ENCODE peak calls at places on chromosomes 4 and X, in six cellular contexts. F is small intestine; Z is cardiac fibroblast; V is GM23248; Q is thoracic aorta; W is CD8-positive, alpha-beta T cell. K is an unnamed sample.

GRCh38 chrX:54808109-54808604 is 612 bp downstream of the MAGED2 start:
- DNase-seq in F (peak), Z (no peak), V (peak), Q (no peak), W (peak), K (peak)

GRCh38 chr4:142554412-142554811 is 291.7 kb downstream of the INPP4B start:
- DNase-seq in F (no peak), Z (no peak), V (no peak), Q (no peak), W (no peak), K (no peak)

GRCh38 chrX:96752776-96753175 is 68.1 kb downstream of the DIAPH2 start:
- DNase-seq in F (no peak), Z (no peak), V (no peak), Q (no peak), W (no peak), K (no peak)

GRCh38 chrX:155330992-155331391 is 3.4 kb downstream of the CLIC2 start:
- DNase-seq in F (no peak), Z (no peak), V (no peak), Q (no peak), W (no peak), K (no peak)

GRCh38 chr4:99665981-99666380 is 8.4 kb upstream of the C4orf54 start:
- DNase-seq in F (no peak), Z (no peak), V (no peak), Q (no peak), W (no peak), K (no peak)

GRCh38 chrX:139834879-139835278 is 98.0 kb downstream of the ATP11C start:
- DNase-seq in F (no peak), Z (no peak), V (no peak), Q (no peak), W (no peak), K (no peak)

GRCh38 chrX:153490217-153490616 is 4.6 kb upstream of the BGN start:
- DNase-seq in F (no peak), Z (no peak), V (no peak), Q (no peak), W (no peak), K (no peak)

GRCh38 chr4:134470544-134470943 is 269.0 kb upstream of the PABPC4L start:
- DNase-seq in F (peak), Z (peak), V (no peak), Q (no peak), W (no peak), K (peak)

GRCh38 chr4:67531349-67531748 is 14.0 kb downstream of the CENPC start:
- DNase-seq in F (no peak), Z (no peak), V (no peak), Q (no peak), W (no peak), K (no peak)